ENCODE peak calls at places on chromosomes 2 and 18, in eight cellular contexts. One of them, this sample, is unnamed. For H3K4me1, the result is how much of the 10 kb centered on the place peaks cover.

GRCh38 chr2:187553908-187554703 is at the start of gene TFPI:
- DNase-seq in OCI-LY7: no peak
- DNase-seq in thoracic aorta: no peak
- DNase-seq in cardiac muscle cell: peak
- DNase-seq in lower lobe of right lung: no peak
- DNase-seq in heart left ventricle: no peak
- DNase-seq in right cardiac atrium: no peak
- DNase-seq in neural progenitor cell: peak
- DNase-seq in this sample: no peak

GRCh38 chr2:113806217-113806913 is 49.9 kb upstream of the SLC35F5 start:
- DNase-seq in lower lobe of right lung: no peak
- DNase-seq in OCI-LY7: no peak
- DNase-seq in thoracic aorta: no peak
- DNase-seq in cardiac muscle cell: no peak
- DNase-seq in right cardiac atrium: no peak
- DNase-seq in neural progenitor cell: no peak
- DNase-seq in heart left ventricle: no peak
- DNase-seq in this sample: no peak

GRCh38 chr18:48563027-48563426 is 24.2 kb downstream of the CTIF start:
- DNase-seq in cardiac muscle cell: peak
- DNase-seq in OCI-LY7: no peak
- DNase-seq in heart left ventricle: peak
- DNase-seq in neural progenitor cell: no peak
- DNase-seq in right cardiac atrium: no peak
- DNase-seq in lower lobe of right lung: no peak
- DNase-seq in thoracic aorta: no peak
- DNase-seq in this sample: no peak

GRCh38 chr18:57022716-57023115 is 124.2 kb upstream of the BOD1L2 start:
- DNase-seq in neural progenitor cell: no peak
- DNase-seq in lower lobe of right lung: no peak
- DNase-seq in heart left ventricle: no peak
- DNase-seq in cardiac muscle cell: no peak
- DNase-seq in right cardiac atrium: no peak
- DNase-seq in OCI-LY7: no peak
- DNase-seq in thoracic aorta: no peak
- DNase-seq in this sample: no peak

GRCh38 chr18:48227206-48227605 is 182.0 kb downstream of the ZBTB7C start:
- DNase-seq in OCI-LY7: no peak
- DNase-seq in cardiac muscle cell: no peak
- DNase-seq in heart left ventricle: no peak
- DNase-seq in right cardiac atrium: no peak
- DNase-seq in neural progenitor cell: no peak
- DNase-seq in lower lobe of right lung: no peak
- DNase-seq in thoracic aorta: no peak
- DNase-seq in this sample: no peak

GRCh38 chr2:207779523-207779922 is 9.8 kb upstream of the FZD5 start:
- DNase-seq in lower lobe of right lung: no peak
- DNase-seq in thoracic aorta: no peak
- DNase-seq in cardiac muscle cell: no peak
- DNase-seq in heart left ventricle: no peak
- DNase-seq in right cardiac atrium: no peak
- DNase-seq in neural progenitor cell: no peak
- DNase-seq in OCI-LY7: no peak
- DNase-seq in this sample: no peak

GRCh38 chr2:142722569-142722968 is 154.9 kb upstream of the KYNU start:
- DNase-seq in heart left ventricle: no peak
- DNase-seq in lower lobe of right lung: no peak
- DNase-seq in thoracic aorta: no peak
- DNase-seq in neural progenitor cell: no peak
- DNase-seq in cardiac muscle cell: peak
- DNase-seq in right cardiac atrium: no peak
- DNase-seq in OCI-LY7: no peak
- DNase-seq in this sample: no peak

GRCh38 chr2:71402427-71402826 is 50.9 kb upstream of the DYSF start:
- DNase-seq in lower lobe of right lung: no peak
- DNase-seq in OCI-LY7: no peak
- DNase-seq in heart left ventricle: no peak
- DNase-seq in right cardiac atrium: no peak
- DNase-seq in cardiac muscle cell: no peak
- DNase-seq in thoracic aorta: no peak
- DNase-seq in neural progenitor cell: no peak
- DNase-seq in this sample: no peak

GRCh38 chr18:5879479-5879882 is 15.8 kb downstream of the TMEM200C start:
- DNase-seq in OCI-LY7: peak
- DNase-seq in lower lobe of right lung: no peak
- DNase-seq in cardiac muscle cell: peak
- DNase-seq in thoracic aorta: no peak
- DNase-seq in heart left ventricle: no peak
- DNase-seq in neural progenitor cell: peak
- DNase-seq in right cardiac atrium: no peak
- DNase-seq in this sample: no peak

GRCh38 chr2:109017017-109017416 is 28.0 kb upstream of the EDAR start:
- DNase-seq in OCI-LY7: no peak
- DNase-seq in cardiac muscle cell: no peak
- DNase-seq in lower lobe of right lung: no peak
- DNase-seq in thoracic aorta: no peak
- DNase-seq in heart left ventricle: no peak
- DNase-seq in right cardiac atrium: no peak
- DNase-seq in neural progenitor cell: no peak
- DNase-seq in this sample: no peak

GRCh38 chr2:62724886-62725711 is 19.6 kb downstream of the EHBP1 start:
- DNase-seq in cardiac muscle cell: no peak
- DNase-seq in right cardiac atrium: no peak
- DNase-seq in OCI-LY7: peak
- DNase-seq in neural progenitor cell: peak
- DNase-seq in lower lobe of right lung: peak
- DNase-seq in heart left ventricle: peak
- DNase-seq in thoracic aorta: no peak
- DNase-seq in this sample: peak

GRCh38 chr18:13797157-13797611 is 26.8 kb upstream of the MC5R start:
- DNase-seq in cardiac muscle cell: no peak
- DNase-seq in OCI-LY7: no peak
- DNase-seq in thoracic aorta: no peak
- DNase-seq in lower lobe of right lung: no peak
- DNase-seq in neural progenitor cell: no peak
- DNase-seq in heart left ventricle: no peak
- DNase-seq in right cardiac atrium: no peak
- DNase-seq in this sample: no peak

GRCh38 chr2:219570194-219570923 is 980 bp downstream of the OBSL1 start:
- DNase-seq in thoracic aorta: no peak
- DNase-seq in OCI-LY7: no peak
- DNase-seq in heart left ventricle: peak
- DNase-seq in right cardiac atrium: peak
- DNase-seq in cardiac muscle cell: peak
- DNase-seq in lower lobe of right lung: no peak
- DNase-seq in neural progenitor cell: peak
- DNase-seq in this sample: no peak

GRCh38 chr2:128568106-128568505 is 249.4 kb upstream of the HS6ST1 start:
- DNase-seq in right cardiac atrium: no peak
- DNase-seq in heart left ventricle: no peak
- DNase-seq in neural progenitor cell: no peak
- DNase-seq in cardiac muscle cell: no peak
- DNase-seq in OCI-LY7: no peak
- DNase-seq in thoracic aorta: no peak
- DNase-seq in lower lobe of right lung: no peak
- DNase-seq in this sample: no peak

GRCh38 chr18:36850527-36851201 is 21.7 kb downstream of the KIAA1328 start:
- DNase-seq in neural progenitor cell: no peak
- DNase-seq in right cardiac atrium: no peak
- DNase-seq in cardiac muscle cell: peak
- DNase-seq in heart left ventricle: no peak
- DNase-seq in thoracic aorta: no peak
- DNase-seq in lower lobe of right lung: no peak
- DNase-seq in OCI-LY7: no peak
- DNase-seq in this sample: peak

GRCh38 chr2:119678021-119678656 is 862 bp upstream of the TMEM177 start:
- DNase-seq in OCI-LY7: no peak
- DNase-seq in heart left ventricle: no peak
- DNase-seq in lower lobe of right lung: no peak
- DNase-seq in right cardiac atrium: no peak
- DNase-seq in cardiac muscle cell: no peak
- DNase-seq in neural progenitor cell: no peak
- DNase-seq in thoracic aorta: no peak
- DNase-seq in this sample: peak

GRCh38 chr2:62743506-62743905 is 38.0 kb downstream of the EHBP1 start:
- DNase-seq in OCI-LY7: no peak
- DNase-seq in heart left ventricle: no peak
- DNase-seq in right cardiac atrium: no peak
- DNase-seq in thoracic aorta: no peak
- DNase-seq in lower lobe of right lung: no peak
- DNase-seq in cardiac muscle cell: no peak
- DNase-seq in neural progenitor cell: no peak
- DNase-seq in this sample: no peak

GRCh38 chr18:10130626-10131025 is 216.8 kb downstream of the VAPA start:
- DNase-seq in lower lobe of right lung: no peak
- DNase-seq in cardiac muscle cell: no peak
- DNase-seq in heart left ventricle: peak
- DNase-seq in OCI-LY7: no peak
- DNase-seq in neural progenitor cell: no peak
- DNase-seq in right cardiac atrium: no peak
- DNase-seq in thoracic aorta: no peak
- DNase-seq in this sample: no peak

GRCh38 chr2:206011795-206012194 is 74.2 kb downstream of the INO80D start:
- DNase-seq in cardiac muscle cell: no peak
- DNase-seq in thoracic aorta: no peak
- DNase-seq in heart left ventricle: no peak
- DNase-seq in OCI-LY7: no peak
- DNase-seq in right cardiac atrium: no peak
- DNase-seq in lower lobe of right lung: no peak
- DNase-seq in neural progenitor cell: no peak
- DNase-seq in this sample: no peak

GRCh38 chr2:235521844-235522243 is 28.0 kb downstream of the AGAP1 start:
- DNase-seq in OCI-LY7: no peak
- DNase-seq in cardiac muscle cell: peak
- DNase-seq in thoracic aorta: no peak
- DNase-seq in neural progenitor cell: no peak
- DNase-seq in lower lobe of right lung: no peak
- DNase-seq in right cardiac atrium: no peak
- DNase-seq in heart left ventricle: no peak
- DNase-seq in this sample: no peak

GRCh38 chr2:73998451-73998850 is 13.7 kb downstream of the TET3 start:
- DNase-seq in cardiac muscle cell: no peak
- DNase-seq in right cardiac atrium: no peak
- DNase-seq in OCI-LY7: no peak
- DNase-seq in heart left ventricle: no peak
- DNase-seq in lower lobe of right lung: no peak
- DNase-seq in neural progenitor cell: no peak
- DNase-seq in thoracic aorta: no peak
- DNase-seq in this sample: no peak

GRCh38 chr2:212361174-212361756 is 177.3 kb downstream of the ERBB4 start:
- DNase-seq in thoracic aorta: no peak
- DNase-seq in heart left ventricle: no peak
- DNase-seq in neural progenitor cell: no peak
- DNase-seq in right cardiac atrium: no peak
- DNase-seq in OCI-LY7: no peak
- DNase-seq in cardiac muscle cell: no peak
- DNase-seq in lower lobe of right lung: no peak
- DNase-seq in this sample: no peak

DNA sequence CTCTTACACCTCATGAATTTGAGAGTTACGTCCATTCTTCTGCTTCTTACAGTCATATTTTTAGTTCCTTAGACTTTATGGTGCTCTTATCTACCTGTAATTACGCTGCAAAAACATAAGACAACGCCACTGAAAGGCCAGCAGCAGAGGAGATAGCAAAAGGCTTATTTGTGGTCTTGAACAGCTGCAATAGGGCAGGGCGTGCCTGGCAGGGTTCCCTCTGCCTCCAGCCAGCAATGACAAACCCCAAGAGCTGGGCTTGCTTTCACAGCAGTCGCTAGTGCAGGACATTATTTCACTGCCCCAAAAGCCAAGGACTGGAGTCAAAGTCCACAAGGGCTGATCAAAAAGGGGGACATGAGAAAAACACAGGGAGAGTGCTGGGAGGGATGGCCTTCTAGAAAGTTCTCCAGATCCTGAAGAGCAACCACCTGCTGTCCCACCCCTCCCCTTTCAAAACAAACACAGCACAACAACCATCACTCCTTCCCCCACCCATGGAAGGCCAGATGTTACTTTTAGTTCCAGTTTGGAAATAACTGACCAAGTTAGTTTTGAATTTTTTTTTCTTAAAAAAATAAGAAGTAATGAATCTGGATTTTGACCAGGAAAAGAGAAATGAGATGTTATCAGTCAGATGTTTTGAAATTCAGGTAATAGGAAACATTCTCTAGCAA is 127.8 kb downstream of the RBMS1 start:
- DNase-seq in right cardiac atrium: peak
- DNase-seq in lower lobe of right lung: no peak
- DNase-seq in heart left ventricle: peak
- DNase-seq in OCI-LY7: no peak
- DNase-seq in neural progenitor cell: no peak
- DNase-seq in cardiac muscle cell: no peak
- DNase-seq in thoracic aorta: no peak
- DNase-seq in this sample: no peak
- H3K4me1 ChIP-seq in right cardiac atrium: under half
- H3K4me1 ChIP-seq in lower lobe of right lung: half or more
- H3K4me1 ChIP-seq in heart left ventricle: half or more
- H3K4me1 ChIP-seq in OCI-LY7: under half
- H3K4me1 ChIP-seq in neural progenitor cell: under half
- H3K4me1 ChIP-seq in cardiac muscle cell: under half
- H3K4me1 ChIP-seq in thoracic aorta: under half
- H3K4me1 ChIP-seq in this sample: under half

DNA sequence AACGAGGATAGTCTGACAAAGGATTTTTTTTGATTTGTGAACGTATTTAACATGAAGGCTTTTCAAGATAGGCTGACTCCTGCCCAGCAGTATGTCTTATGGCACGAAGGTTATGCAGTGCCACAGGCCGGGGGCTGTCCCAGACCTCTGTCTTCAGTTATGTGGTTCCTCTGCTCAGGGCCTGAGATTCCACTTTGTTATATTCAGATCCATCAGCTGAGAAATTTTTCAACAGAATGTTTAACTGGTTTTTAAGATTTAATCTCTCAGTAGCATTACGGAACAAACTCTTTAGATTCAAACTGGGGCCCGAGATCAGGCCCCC is 20.0 kb downstream of the C2orf74 start:
- DNase-seq in heart left ventricle: no peak
- DNase-seq in thoracic aorta: no peak
- DNase-seq in lower lobe of right lung: no peak
- DNase-seq in neural progenitor cell: no peak
- DNase-seq in OCI-LY7: no peak
- DNase-seq in right cardiac atrium: no peak
- DNase-seq in cardiac muscle cell: no peak
- DNase-seq in this sample: no peak
- H3K4me1 ChIP-seq in heart left ventricle: under half
- H3K4me1 ChIP-seq in thoracic aorta: under half
- H3K4me1 ChIP-seq in lower lobe of right lung: under half
- H3K4me1 ChIP-seq in neural progenitor cell: under half
- H3K4me1 ChIP-seq in OCI-LY7: under half
- H3K4me1 ChIP-seq in right cardiac atrium: under half
- H3K4me1 ChIP-seq in cardiac muscle cell: under half
- H3K4me1 ChIP-seq in this sample: under half

GRCh38 chr2:240579071-240579762 is 7.3 kb upstream of the CAPN10 start:
- DNase-seq in right cardiac atrium: peak
- DNase-seq in OCI-LY7: no peak
- DNase-seq in heart left ventricle: no peak
- DNase-seq in neural progenitor cell: no peak
- DNase-seq in cardiac muscle cell: no peak
- DNase-seq in thoracic aorta: no peak
- DNase-seq in lower lobe of right lung: no peak
- DNase-seq in this sample: no peak
- H3K4me1 ChIP-seq in right cardiac atrium: under half
- H3K4me1 ChIP-seq in OCI-LY7: half or more
- H3K4me1 ChIP-seq in heart left ventricle: under half
- H3K4me1 ChIP-seq in neural progenitor cell: under half
- H3K4me1 ChIP-seq in cardiac muscle cell: under half
- H3K4me1 ChIP-seq in thoracic aorta: under half
- H3K4me1 ChIP-seq in lower lobe of right lung: under half
- H3K4me1 ChIP-seq in this sample: under half

GRCh38 chr2:121649652-121650553 is 641 bp upstream of the CLASP1 start:
- DNase-seq in OCI-LY7: peak
- DNase-seq in heart left ventricle: peak
- DNase-seq in lower lobe of right lung: peak
- DNase-seq in neural progenitor cell: peak
- DNase-seq in thoracic aorta: peak
- DNase-seq in right cardiac atrium: peak
- DNase-seq in cardiac muscle cell: peak
- DNase-seq in this sample: peak
- H3K4me1 ChIP-seq in OCI-LY7: under half
- H3K4me1 ChIP-seq in heart left ventricle: half or more
- H3K4me1 ChIP-seq in lower lobe of right lung: under half
- H3K4me1 ChIP-seq in neural progenitor cell: under half
- H3K4me1 ChIP-seq in thoracic aorta: under half
- H3K4me1 ChIP-seq in right cardiac atrium: under half
- H3K4me1 ChIP-seq in cardiac muscle cell: under half
- H3K4me1 ChIP-seq in this sample: under half